ENCODE peak calls at places on chromosomes 16 and 17, in eight cellular contexts. I is cardiac muscle cell, V is HFF-Myc, A is omental fat pad, K is tibial artery, Y is AG09319, H is testis, Z is psoas muscle. X is an unnamed sample.

GRCh38 chr17:10380631-10381408 is 8.0 kb upstream of the MYH13 start:
- DNase-seq in K (no peak), H (no peak), A (no peak), V (no peak), Z (no peak), Y (no peak), I (peak; percentile 70), X (no peak)

GRCh38 chr17:65556014-65556909 is 5.2 kb downstream of the AXIN2 start:
- DNase-seq in Y (no peak), V (peak; percentile 63), H (peak; percentile 81), K (peak; percentile 83), I (peak; percentile 78), A (peak; percentile 95), Z (peak; percentile 81), X (no peak)

GRCh38 chr17:8955021-8955420 is 10.5 kb downstream of the PIK3R5 start:
- DNase-seq in Y (no peak), H (no peak), K (no peak), I (no peak), A (no peak), V (no peak), Z (no peak), X (peak; percentile 68)

GRCh38 chr16:15507299-15507958 is 73.0 kb downstream of the BMERB1 start:
- DNase-seq in I (peak; percentile 50), Y (no peak), A (no peak), H (peak; percentile 42), K (peak; percentile 79), Z (peak; percentile 40), V (no peak), X (no peak)

GRCh38 chr17:74450231-74450630 is 16.2 kb upstream of the CD300A start:
- DNase-seq in H (no peak), Z (no peak), K (no peak), A (no peak), V (no peak), I (no peak), Y (no peak), X (no peak)

GRCh38 chr17:32953062-32953461 is 25.1 kb downstream of the TMEM98 start:
- DNase-seq in Z (no peak), Y (no peak), A (no peak), V (no peak), K (no peak), I (no peak), H (no peak), X (no peak)

GRCh38 chr17:77496401-77496801 is 355.6 kb downstream of the SEC14L1 start:
- DNase-seq in I (no peak), Z (no peak), A (peak; percentile 14), V (no peak), H (peak; percentile 14), Y (no peak), K (no peak), X (no peak)

GRCh38 chr16:87657621-87658192 is 55.4 kb downstream of the JPH3 start:
- DNase-seq in I (peak; percentile 10), V (no peak), Z (no peak), A (no peak), Y (no peak), H (peak; percentile 49), K (no peak), X (no peak)

GRCh38 chr17:58365185-58365979 is 13.4 kb upstream of the SUPT4H1 start:
- DNase-seq in Y (no peak), K (no peak), H (no peak), Z (no peak), A (no peak), I (no peak), V (no peak), X (no peak)

GRCh38 chr17:15475620-15476354 is 8.4 kb upstream of the CDRT4 start:
- DNase-seq in I (peak; percentile 85), A (no peak), H (no peak), K (no peak), Z (no peak), Y (peak; percentile 20), V (no peak), X (no peak)

GRCh38 chr16:17724242-17724898 is 253.6 kb upstream of the XYLT1 start:
- DNase-seq in A (no peak), H (no peak), I (no peak), Y (peak; percentile 23), V (no peak), Z (no peak), K (no peak), X (no peak)

GRCh38 chr16:6892961-6893360 is 439.7 kb upstream of the RBFOX1 start:
- DNase-seq in I (no peak), K (no peak), Z (no peak), V (no peak), H (no peak), A (no peak), Y (no peak), X (no peak)

GRCh38 chr17:58303981-58304734 is 23.4 kb upstream of the MPO start:
- DNase-seq in H (peak; percentile 52), A (no peak), V (no peak), Y (no peak), I (peak; percentile 63), Z (no peak), K (no peak), X (peak; percentile 83)

GRCh38 chr16:84720180-84720579 is 20.4 kb downstream of the USP10 start:
- DNase-seq in V (peak; percentile 32), Y (peak; percentile 59), K (no peak), Z (no peak), I (no peak), H (no peak), A (no peak), X (no peak)

GRCh38 chr16:80592273-80592672 is 51.5 kb downstream of the DYNLRB2 start:
- DNase-seq in Z (no peak), K (no peak), I (no peak), A (no peak), Y (no peak), V (no peak), H (no peak), X (no peak)

GRCh38 chr16:24837969-24838368 is 7.8 kb upstream of the SLC5A11 start:
- DNase-seq in Y (no peak), H (no peak), A (no peak), Z (no peak), K (no peak), I (no peak), V (no peak), X (no peak)

GRCh38 chr16:24833352-24833751 is 12.4 kb upstream of the SLC5A11 start:
- DNase-seq in Y (no peak), Z (no peak), I (no peak), A (no peak), H (no peak), K (no peak), V (no peak), X (no peak)

GRCh38 chr16:24838554-24839266 is 7.1 kb upstream of the SLC5A11 start:
- DNase-seq in H (peak; percentile 80), Z (no peak), V (no peak), I (peak; percentile 84), A (no peak), K (peak; percentile 80), Y (no peak), X (no peak)

GRCh38 chr16:24836836-24837235 is 8.9 kb upstream of the SLC5A11 start:
- DNase-seq in K (no peak), A (no peak), Z (no peak), I (no peak), Y (no peak), H (no peak), V (no peak), X (no peak)

DNA sequence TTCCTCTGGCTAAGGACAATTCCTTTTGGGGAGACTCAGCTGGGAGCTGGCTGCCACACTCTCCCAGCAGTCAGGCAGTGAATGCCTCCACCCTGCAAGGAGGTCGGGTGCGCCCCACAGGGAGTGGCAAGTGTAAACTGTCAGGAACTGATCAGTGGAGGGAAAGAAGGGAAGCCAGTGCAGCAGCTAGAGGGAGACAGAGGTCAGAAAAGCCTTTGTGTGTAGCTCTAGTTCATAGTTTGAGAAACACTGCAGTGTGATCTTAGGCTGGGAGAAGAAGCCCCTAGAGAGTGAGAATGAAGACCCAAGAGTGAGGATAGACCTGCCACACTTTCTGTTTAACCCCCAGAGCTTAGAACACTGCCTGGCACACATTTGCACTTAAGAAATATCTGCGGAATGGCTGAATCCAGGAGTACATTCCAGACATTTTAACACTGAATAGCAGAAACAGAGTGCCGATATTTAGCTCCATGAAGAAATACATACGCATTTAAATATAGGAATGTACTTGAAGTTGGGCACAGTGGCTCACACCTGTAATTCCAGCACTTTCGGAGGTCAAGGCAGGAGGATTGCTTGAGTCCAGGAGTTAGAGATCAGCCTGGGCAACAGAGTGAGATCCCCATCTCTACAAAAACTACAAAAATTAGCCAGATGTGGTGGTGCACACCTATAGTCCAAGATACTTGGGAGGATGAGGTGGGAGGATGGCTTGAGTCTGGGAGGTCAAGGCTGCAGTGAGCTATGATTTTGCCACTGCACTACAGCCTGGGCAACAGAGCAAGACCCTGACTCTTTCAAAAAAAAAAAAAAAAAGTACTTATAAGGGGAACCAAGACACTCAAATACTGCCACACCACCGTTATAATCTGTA is 11.1 kb upstream of the SLC5A11 start:
- DNase-seq in K (no peak), Y (no peak), I (peak; percentile 53), V (no peak), A (no peak), H (peak; percentile 58), Z (no peak), X (no peak)
- TF ChIP-seq CTCF in K (peak; percentile 29), Y (peak; percentile 77), I (peak; percentile 74), V (peak; percentile 76), A (no peak), H (peak; percentile 32), Z (no peak), X (peak; percentile 68)

GRCh38 chr16:57956924-57957323 is 14.0 kb downstream of the CNGB1 start:
- DNase-seq in H (no peak), Z (no peak), K (no peak), V (no peak), A (no peak), Y (no peak), I (no peak), X (no peak)

GRCh38 chr16:57958544-57958943 is 12.4 kb downstream of the CNGB1 start:
- DNase-seq in V (no peak), A (no peak), I (no peak), H (no peak), Z (no peak), K (no peak), Y (no peak), X (no peak)

GRCh38 chr16:57959121-57959520 is 11.8 kb downstream of the CNGB1 start:
- DNase-seq in Z (no peak), K (no peak), V (no peak), H (no peak), A (no peak), Y (no peak), I (no peak), X (no peak)

GRCh38 chr16:57956270-57956808 is 14.6 kb downstream of the CNGB1 start:
- DNase-seq in I (no peak), Y (no peak), K (no peak), Z (no peak), H (no peak), V (no peak), A (no peak), X (no peak)

GRCh38 chr16:57957396-57958392 is 13.2 kb downstream of the CNGB1 start:
- DNase-seq in Z (no peak), H (no peak), A (no peak), Y (no peak), K (no peak), V (no peak), I (no peak), X (no peak)
- TF ChIP-seq CTCF in Z (no peak), H (no peak), A (no peak), Y (no peak), K (no peak), V (no peak), I (no peak), X (no peak)

GRCh38 chr17:67139784-67140665 is 95.7 kb downstream of the CACNG1 start:
- DNase-seq in Y (no peak), V (no peak), H (peak; percentile 36), K (no peak), A (no peak), Z (no peak), I (peak; percentile 64), X (no peak)
- TF ChIP-seq CTCF in Y (no peak), V (no peak), H (no peak), K (no peak), A (no peak), Z (no peak), I (peak; percentile 3), X (peak; percentile 27)

GRCh38 chr17:78780852-78781338 is 1.2 kb downstream of the CYTH1 start:
- DNase-seq in Z (no peak), Y (no peak), H (no peak), A (no peak), K (no peak), V (no peak), I (no peak), X (no peak)
- TF ChIP-seq CTCF in Z (no peak), Y (no peak), H (no peak), A (no peak), K (no peak), V (no peak), I (no peak), X (no peak)

X was measured in osteocyte.